ENCODE peak calls at places on chromosome 3, in six cellular contexts. W is GM12878, E is K562, A is GM12891, R is HepG2, F is H1. V is an unnamed sample.

GRCh38 chr3:53970656-53971055 is 79.0 kb upstream of the SELENOK start:
- DNase-seq in W (no peak), E (no peak), A (no peak), R (no peak), F (peak; percentile 50), V (no peak)

GRCh38 chr3:10198761-10199688 is 34.3 kb downstream of the IRAK2 start:
- DNase-seq in W (peak; percentile 80), E (peak; percentile 65), A (peak; percentile 52), R (peak; percentile 12), F (no peak), V (peak; percentile 57)

GRCh38 chr3:45772341-45773035 is 23.8 kb downstream of the SLC6A20 start:
- DNase-seq in W (no peak), E (no peak), A (no peak), R (no peak), F (no peak), V (no peak)

GRCh38 chr3:120161902-120162301 is 67.7 kb upstream of the GSK3B start:
- DNase-seq in W (no peak), E (no peak), A (no peak), R (no peak), F (no peak), V (no peak)

GRCh38 chr3:143590660-143591059 is 257.6 kb downstream of the SLC9A9 start:
- DNase-seq in W (no peak), E (peak; percentile 17), A (no peak), R (no peak), F (no peak), V (no peak)

GRCh38 chr3:69016901-69017300 is 3.4 kb upstream of the EOGT start:
- DNase-seq in W (no peak), E (no peak), A (no peak), R (no peak), F (no peak), V (no peak)

GRCh38 chr3:151008699-151009098 is 36.2 kb upstream of the CLRN1 start:
- DNase-seq in W (no peak), E (no peak), A (no peak), R (no peak), F (no peak), V (no peak)

GRCh38 chr3:99505646-99506269 is 132.6 kb upstream of the COL8A1 start:
- DNase-seq in W (peak; percentile 91), E (no peak), A (peak; percentile 17), R (no peak), F (no peak), V (peak; percentile 25)

GRCh38 chr3:56751056-56751455 is 50.7 kb downstream of the ARHGEF3 start:
- DNase-seq in W (no peak), E (no peak), A (no peak), R (no peak), F (no peak), V (no peak)

GRCh38 chr3:159236306-159236705 is 434.5 kb downstream of the MFSD1 start:
- DNase-seq in W (no peak), E (no peak), A (no peak), R (no peak), F (no peak), V (no peak)

GRCh38 chr3:45608885-45609284 is 14.3 kb downstream of the LIMD1 start:
- DNase-seq in W (no peak), E (no peak), A (no peak), R (no peak), F (no peak), V (no peak)

GRCh38 chr3:135896613-135897012 is 68.9 kb upstream of the PPP2R3A start:
- DNase-seq in W (no peak), E (no peak), A (no peak), R (no peak), F (no peak), V (no peak)

GRCh38 chr3:39748002-39748401 is 61.4 kb upstream of the MYRIP start:
- DNase-seq in W (no peak), E (no peak), A (no peak), R (no peak), F (no peak), V (no peak)

GRCh38 chr3:119891944-119892721 is 110.2 kb downstream of the NR1I2 start:
- DNase-seq in W (peak; percentile 30), E (peak; percentile 6), A (no peak), R (peak; percentile 55), F (peak; percentile 45), V (no peak)

GRCh38 chr3:104646196-104646595 is 720.5 kb upstream of the ALCAM start:
- DNase-seq in W (no peak), E (no peak), A (no peak), R (no peak), F (no peak), V (no peak)

GRCh38 chr3:171556133-171556532 is 95.9 kb upstream of the TNIK start:
- DNase-seq in W (no peak), E (no peak), A (no peak), R (no peak), F (no peak), V (no peak)

GRCh38 chr3:33313331-33313730 is 36.1 kb downstream of the FBXL2 start:
- DNase-seq in W (no peak), E (no peak), A (no peak), R (no peak), F (no peak), V (no peak)

GRCh38 chr3:115783938-115784738 is 160.8 kb downstream of the GAP43 start:
- DNase-seq in W (peak; percentile 15), E (peak; percentile 81), A (peak; percentile 83), R (peak; percentile 87), F (peak; percentile 90), V (peak; percentile 79)

GRCh38 chr3:188574885-188575284 is 420.9 kb downstream of the LPP start:
- DNase-seq in W (no peak), E (no peak), A (no peak), R (no peak), F (no peak), V (no peak)

GRCh38 chr3:4376499-4376898 is 73.3 kb downstream of the SETMAR start:
- DNase-seq in W (no peak), E (no peak), A (no peak), R (no peak), F (no peak), V (no peak)

DNA sequence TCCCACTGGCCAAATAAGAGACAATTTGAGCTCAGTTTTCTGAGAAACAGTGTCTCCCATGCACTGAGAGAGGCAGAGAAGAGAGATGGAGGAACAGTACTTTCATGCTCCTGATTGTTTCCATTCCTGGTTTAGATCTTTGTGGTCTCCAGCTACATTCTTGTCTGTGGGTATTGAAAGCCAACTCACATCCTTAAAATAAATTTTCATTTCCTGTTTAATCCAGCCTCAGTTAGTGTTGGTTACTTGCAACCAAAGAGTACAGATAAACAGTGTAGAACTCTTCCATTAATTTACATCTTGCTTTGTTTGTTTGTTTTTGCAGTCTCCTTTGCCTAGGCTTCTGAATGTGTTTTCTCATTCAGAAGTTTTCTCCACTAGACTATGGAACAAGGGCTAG is 123.7 kb upstream of the CLSTN2 start:
- DNase-seq in W (no peak), E (no peak), A (no peak), R (no peak), F (no peak), V (no peak)
- TF ChIP-seq TAF1 in W (no peak), E (no peak), A (no peak), R (no peak), F (no peak), V (no peak)

GRCh38 chr3:189631409-189631808 is 220 bp downstream of the TP63 start:
- DNase-seq in W (no peak), E (no peak), A (no peak), R (no peak), F (no peak), V (no peak)
- TF ChIP-seq POLR2AphosphoS5 in W (no peak), E (no peak), A (no peak), R (no peak), F (no peak), V (no peak)

GRCh38 chr3:195259564-195260285 is 11.2 kb downstream of the XXYLT1 start:
- DNase-seq in W (peak; percentile 69), E (peak; percentile 94), A (peak; percentile 97), R (peak; percentile 92), F (no peak), V (peak; percentile 97)
- TF ChIP-seq POLR2A in W (peak; percentile 85), E (no peak), A (peak; percentile 59), R (peak; percentile 62), F (no peak), V (peak; percentile 66)

GRCh38 chr3:61381745-61382392 is 130.6 kb upstream of the FHIT start:
- DNase-seq in W (no peak), E (peak; percentile 22), A (peak; percentile 22), R (peak; percentile 35), F (no peak), V (peak; percentile 19)

GRCh38 chr3:61372723-61373122 is 121.5 kb upstream of the FHIT start:
- DNase-seq in W (no peak), E (no peak), A (no peak), R (no peak), F (no peak), V (no peak)

GRCh38 chr3:61378321-61378720 is 127.1 kb upstream of the FHIT start:
- DNase-seq in W (no peak), E (no peak), A (no peak), R (no peak), F (no peak), V (no peak)
- TF ChIP-seq TAF1 in W (no peak), E (no peak), A (no peak), R (no peak), F (no peak), V (no peak)

GRCh38 chr3:114451561-114452018 is 157.8 kb downstream of the TIGIT start:
- DNase-seq in W (no peak), E (no peak), A (no peak), R (peak; percentile 3), F (no peak), V (no peak)

GRCh38 chr3:114449271-114450007 is 155.6 kb downstream of the TIGIT start:
- DNase-seq in W (no peak), E (no peak), A (no peak), R (no peak), F (no peak), V (no peak)

GRCh38 chr3:114451051-114451451 is 157.2 kb downstream of the TIGIT start:
- DNase-seq in W (no peak), E (no peak), A (no peak), R (no peak), F (no peak), V (no peak)

GRCh38 chr3:114447950-114448479 is 154.2 kb downstream of the TIGIT start:
- DNase-seq in W (no peak), E (no peak), A (no peak), R (no peak), F (no peak), V (no peak)

DNA sequence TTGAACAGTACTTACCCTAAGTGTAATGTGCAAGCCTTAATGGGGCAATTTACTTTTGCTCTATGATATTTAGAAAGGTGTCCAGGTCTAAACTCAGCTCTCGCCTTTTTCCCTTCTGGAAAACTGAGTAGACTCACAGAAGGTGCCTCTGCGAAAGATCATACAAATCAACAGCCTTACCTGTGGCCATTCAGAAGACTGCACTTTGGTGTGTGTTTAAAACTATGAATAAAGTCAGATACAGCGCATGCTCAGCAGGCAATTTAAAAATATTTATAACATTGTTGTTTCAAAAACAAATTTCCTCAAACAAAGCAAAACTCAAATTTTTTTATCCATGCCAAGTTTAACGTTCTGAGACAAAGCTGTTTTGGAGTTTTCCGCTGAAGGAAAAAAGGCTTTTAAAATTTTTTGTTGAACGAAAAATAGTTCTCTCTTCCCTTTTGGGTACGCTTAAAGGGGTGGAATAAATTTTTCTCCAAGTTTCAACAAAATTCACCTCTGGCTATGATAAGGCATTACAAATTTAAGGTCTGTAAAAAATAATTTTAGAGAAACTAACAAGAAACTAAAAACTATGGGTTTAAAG is 156.3 kb downstream of the TIGIT start:
- DNase-seq in W (no peak), E (no peak), A (no peak), R (no peak), F (no peak), V (no peak)
- TF ChIP-seq POLR2AphosphoS5 in W (peak; percentile 84), E (no peak), A (peak; percentile 27), R (no peak), F (no peak), V (peak; percentile 66)